ENCODE peak calls at places on chromosomes 11 and 22, in ten cellular contexts. L, V, Q, Z, Y, W, A, I, O and H are unnamed samples.

GRCh38 chr22:41288245-41288946 is 2.4 kb upstream of the RANGAP1 start:
- DNase-seq in L (peak; percentile 76), V (no peak), Q (peak; percentile 64), Z (peak; percentile 71), Y (peak; percentile 59), W (peak; percentile 62), A (peak; percentile 87), I (no peak), O (no peak), H (no peak)

GRCh38 chr11:203945-204586 is 3.1 kb downstream of the BET1L start:
- DNase-seq in L (no peak), V (no peak), Q (no peak), Z (no peak), Y (no peak), W (peak; percentile 14), A (no peak), I (no peak), O (no peak), H (no peak)

GRCh38 chr11:64053699-64054098 is 18.0 kb downstream of the FLRT1 start:
- DNase-seq in L (no peak), V (no peak), Q (no peak), Z (no peak), Y (no peak), W (no peak), A (no peak), I (no peak), O (no peak), H (no peak)

GRCh38 chr11:30451167-30451566 is 128.3 kb downstream of the ARL14EP start:
- DNase-seq in L (no peak), V (no peak), Q (no peak), Z (no peak), Y (no peak), W (no peak), A (no peak), I (no peak), O (no peak), H (no peak)

GRCh38 chr22:39739338-39740027 is 154.1 kb downstream of the ENTHD1 start:
- DNase-seq in L (no peak), V (no peak), Q (no peak), Z (no peak), Y (no peak), W (no peak), A (peak; percentile 44), I (no peak), O (no peak), H (no peak)

GRCh38 chr11:128714881-128715280 is 21.0 kb downstream of the FLI1 start:
- DNase-seq in L (peak; percentile 99), V (no peak), Q (peak; percentile 93), Z (peak; percentile 45), Y (peak; percentile 61), W (no peak), A (peak; percentile 66), I (no peak), O (peak; percentile 99), H (no peak)

GRCh38 chr11:64800633-64801464 is 2.2 kb downstream of the MAP4K2 start:
- DNase-seq in L (no peak), V (no peak), Q (no peak), Z (no peak), Y (no peak), W (no peak), A (no peak), I (peak; percentile 20), O (no peak), H (no peak)

GRCh38 chr11:10792385-10793068 is 16.2 kb downstream of the EIF4G2 start:
- DNase-seq in L (peak; percentile 71), V (peak; percentile 87), Q (peak; percentile 81), Z (peak; percentile 83), Y (peak; percentile 32), W (peak; percentile 87), A (peak; percentile 88), I (peak; percentile 82), O (no peak), H (peak; percentile 75)

DNA sequence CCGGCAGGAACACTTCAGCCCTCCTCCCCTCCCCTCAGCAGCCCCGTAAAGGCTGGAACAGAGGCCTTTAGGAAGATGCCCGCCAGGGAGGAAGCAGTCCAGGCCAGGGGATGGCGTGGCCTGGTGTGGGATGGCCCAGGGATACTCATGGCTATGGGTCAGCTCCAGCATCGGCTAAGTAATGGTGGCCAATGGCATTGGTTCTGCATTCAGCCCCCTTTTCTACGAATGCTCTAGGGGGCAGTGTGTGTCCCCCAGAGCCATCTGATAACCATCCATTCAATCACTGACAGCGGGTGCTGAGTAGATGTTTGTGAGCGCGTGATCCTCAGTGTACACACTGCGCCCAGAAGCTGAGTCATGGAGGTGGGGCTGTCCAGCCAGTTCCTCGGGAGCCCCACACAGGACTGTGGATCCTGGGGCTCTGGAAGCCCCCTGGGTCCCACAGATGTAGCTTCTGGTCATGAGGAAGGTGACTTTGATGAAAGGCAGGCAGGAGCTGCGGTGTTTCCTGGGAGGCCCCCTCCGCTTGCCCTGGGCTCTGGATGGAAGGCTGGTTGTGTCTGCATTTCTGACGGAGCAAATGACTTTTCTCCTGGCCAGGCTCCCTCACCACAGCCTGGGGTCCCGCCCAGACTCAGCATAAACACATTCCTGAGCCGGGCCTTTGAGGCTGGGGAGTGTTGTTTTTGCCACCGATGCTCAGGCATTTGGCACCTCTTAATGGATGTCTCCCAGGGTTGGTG is 46.5 kb downstream of the FBLN1 start:
- DNase-seq in L (peak; percentile 95), V (peak; percentile 42), Q (peak; percentile 89), Z (peak; percentile 48), Y (peak; percentile 91), W (no peak), A (peak; percentile 72), I (no peak), O (peak; percentile 79), H (peak; percentile 54)
- TF ChIP-seq CTCF in L (peak; percentile 85), V (no peak), Q (peak; percentile 44), Z (no peak), Y (peak; percentile 78), W (no peak), A (peak; percentile 57), I (peak; percentile 64), O (peak; percentile 63), H (no peak)

DNA sequence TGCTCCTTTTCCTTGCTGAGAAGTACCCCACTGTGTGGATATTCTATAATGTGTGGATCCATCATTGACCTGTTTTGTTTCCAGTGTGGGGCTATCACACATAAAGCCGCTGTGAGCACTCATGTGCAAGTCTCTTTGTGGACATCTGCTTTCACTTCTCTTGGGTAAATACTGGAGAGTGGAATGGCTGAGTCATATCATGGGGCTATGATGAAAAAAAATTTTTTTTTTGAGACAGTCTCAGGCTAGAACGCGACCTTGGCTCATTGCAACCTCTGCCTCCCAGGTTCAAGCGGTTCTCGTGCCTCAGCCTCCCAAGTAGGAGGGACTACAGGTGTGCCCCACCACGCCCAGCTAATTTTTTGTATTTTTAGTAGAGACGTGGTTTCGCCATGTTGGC is 7.7 kb upstream of the FAM118A start:
- DNase-seq in L (peak; percentile 83), V (no peak), Q (peak; percentile 60), Z (no peak), Y (peak; percentile 64), W (no peak), A (peak; percentile 59), I (no peak), O (peak; percentile 65), H (no peak)
- TF ChIP-seq CTCF in L (no peak), V (no peak), Q (no peak), Z (no peak), Y (no peak), W (no peak), A (no peak), I (no peak), O (no peak), H (no peak)

GRCh38 chr11:6006846-6007245 is at the start of gene OR56A4:
- DNase-seq in L (no peak), V (no peak), Q (no peak), Z (no peak), Y (no peak), W (no peak), A (no peak), I (no peak), O (no peak), H (no peak)

GRCh38 chr11:6006395-6006794 is 351 bp downstream of the OR56A4 start:
- DNase-seq in L (no peak), V (no peak), Q (no peak), Z (no peak), Y (no peak), W (no peak), A (no peak), I (no peak), O (no peak), H (no peak)

GRCh38 chr11:6002202-6002699 is 4.5 kb downstream of the OR56A4 start:
- DNase-seq in L (no peak), V (no peak), Q (no peak), Z (no peak), Y (no peak), W (no peak), A (no peak), I (no peak), O (no peak), H (no peak)
- TF ChIP-seq CTCF in L (no peak), V (no peak), Q (no peak), Z (no peak), Y (no peak), W (no peak), A (no peak), I (no peak), O (no peak), H (no peak)

GRCh38 chr22:46107753-46108563 is 42.4 kb upstream of the PPARA start:
- DNase-seq in L (peak; percentile 25), V (no peak), Q (no peak), Z (no peak), Y (no peak), W (peak; percentile 55), A (no peak), I (no peak), O (no peak), H (no peak)

GRCh38 chr22:46110215-46110614 is 40.1 kb upstream of the PPARA start:
- DNase-seq in L (no peak), V (no peak), Q (no peak), Z (no peak), Y (no peak), W (peak; percentile 74), A (peak; percentile 58), I (no peak), O (no peak), H (peak; percentile 72)

GRCh38 chr22:46109474-46110003 is 40.8 kb upstream of the PPARA start:
- DNase-seq in L (no peak), V (no peak), Q (no peak), Z (no peak), Y (no peak), W (no peak), A (no peak), I (no peak), O (no peak), H (no peak)

GRCh38 chr22:46107089-46107664 is 43.1 kb upstream of the PPARA start:
- DNase-seq in L (no peak), V (no peak), Q (no peak), Z (no peak), Y (no peak), W (peak; percentile 92), A (no peak), I (no peak), O (no peak), H (peak; percentile 71)

DNA sequence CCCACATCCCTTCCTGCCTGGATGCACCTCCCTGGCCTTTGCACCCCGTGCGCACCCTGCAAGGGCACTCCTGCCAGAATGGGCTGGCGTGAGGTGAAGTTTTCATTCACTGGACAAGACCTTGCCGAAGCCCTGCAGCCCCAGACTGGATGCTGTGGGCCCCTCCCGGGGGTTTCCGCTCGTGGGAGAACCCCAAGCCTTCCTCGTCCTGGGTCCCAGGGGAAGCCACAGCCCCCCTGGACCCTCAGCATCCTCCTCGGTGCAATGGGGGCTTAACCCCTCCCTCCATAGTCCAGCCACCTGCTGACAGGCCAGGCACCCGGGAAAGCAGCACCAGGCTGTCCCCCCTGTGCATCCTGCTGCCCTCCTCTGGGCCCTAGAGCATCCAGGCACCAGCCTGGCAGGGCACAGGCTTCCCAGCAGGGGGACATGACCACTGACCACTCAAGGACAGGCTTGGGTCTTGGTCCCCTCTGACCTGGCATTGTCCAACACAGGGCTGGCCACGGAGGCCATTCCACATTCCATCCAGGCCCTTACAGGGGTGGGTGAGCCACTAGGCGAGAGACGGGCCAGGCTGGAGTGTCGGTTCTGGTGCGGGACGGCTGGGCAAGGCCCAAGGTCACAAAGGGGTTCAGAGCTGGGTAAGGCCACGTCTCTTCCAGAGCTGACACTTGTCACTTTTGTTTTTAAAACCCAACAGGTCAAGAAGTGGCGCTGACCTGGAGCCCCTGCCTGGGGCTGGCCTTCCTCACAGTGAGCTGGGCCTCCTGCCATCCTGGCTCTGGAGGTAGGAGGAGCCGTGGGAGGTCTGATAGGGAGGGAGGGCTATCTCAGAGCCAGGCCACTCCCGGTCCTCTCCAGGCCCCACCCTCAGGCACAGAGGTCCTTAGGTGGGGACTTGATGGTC is 41.5 kb upstream of the PPARA start:
- DNase-seq in L (peak; percentile 44), V (peak; percentile 68), Q (peak; percentile 48), Z (no peak), Y (no peak), W (peak; percentile 72), A (peak; percentile 34), I (no peak), O (no peak), H (peak; percentile 75)
- TF ChIP-seq CTCF in L (peak; percentile 54), V (peak; percentile 15), Q (peak; percentile 4), Z (no peak), Y (no peak), W (no peak), A (no peak), I (no peak), O (peak; percentile 33), H (no peak)